ENCODE peak calls at places on chromosomes 3 and 15, in four cellular contexts. Z is hepatocyte, G is pancreas, E is stomach. Y is an unnamed sample.

GRCh38 chr15:47384316-47384715 is 333.0 kb upstream of the SEMA6D start:
- DNase-seq in Z (peak), E (no peak), G (no peak), Y (no peak)

GRCh38 chr3:194836676-194837075 is 151.0 kb downstream of the FAM43A start:
- DNase-seq in G (no peak), Z (no peak), E (no peak), Y (no peak)

GRCh38 chr3:47578119-47578630 is 490 bp downstream of the CSPG5 start:
- DNase-seq in Z (peak), E (peak), G (peak), Y (no peak)

GRCh38 chr3:38317186-38317759 is 29.3 kb upstream of the XYLB start:
- DNase-seq in G (no peak), E (no peak), Z (no peak), Y (no peak)

GRCh38 chr15:60208708-60209107 is 189.1 kb downstream of the ANXA2 start:
- DNase-seq in E (no peak), Z (no peak), G (no peak), Y (no peak)

GRCh38 chr15:20340931-20341661 is 200.5 kb downstream of the GOLGA6L6 start:
- DNase-seq in Z (peak), E (peak), G (peak), Y (peak)

GRCh38 chr15:67506775-67507747 is 13.9 kb upstream of the C15orf61 start:
- DNase-seq in E (no peak), Z (no peak), G (no peak), Y (no peak)

GRCh38 chr3:196216681-196217211 is 412 bp downstream of the SLC51A start:
- DNase-seq in G (no peak), E (no peak), Z (no peak), Y (no peak)

GRCh38 chr3:14538451-14539088 is 1.6 kb downstream of the GRIP2 start:
- DNase-seq in G (no peak), Z (no peak), E (no peak), Y (no peak)

GRCh38 chr15:41464889-41465580 is 28.6 kb upstream of the ITPKA start:
- DNase-seq in E (no peak), G (no peak), Z (no peak), Y (no peak)

GRCh38 chr15:77457619-77458265 is 37.1 kb downstream of the HMG20A start:
- DNase-seq in Z (no peak), E (no peak), G (no peak), Y (no peak)

GRCh38 chr3:184082465-184082864 is 14.4 kb upstream of the HTR3E start:
- DNase-seq in G (no peak), E (no peak), Z (no peak), Y (no peak)

GRCh38 chr3:67654832-67655152 is 380 bp upstream of the SUCLG2 start:
- DNase-seq in Z (no peak), G (no peak), E (no peak), Y (no peak)

DNA sequence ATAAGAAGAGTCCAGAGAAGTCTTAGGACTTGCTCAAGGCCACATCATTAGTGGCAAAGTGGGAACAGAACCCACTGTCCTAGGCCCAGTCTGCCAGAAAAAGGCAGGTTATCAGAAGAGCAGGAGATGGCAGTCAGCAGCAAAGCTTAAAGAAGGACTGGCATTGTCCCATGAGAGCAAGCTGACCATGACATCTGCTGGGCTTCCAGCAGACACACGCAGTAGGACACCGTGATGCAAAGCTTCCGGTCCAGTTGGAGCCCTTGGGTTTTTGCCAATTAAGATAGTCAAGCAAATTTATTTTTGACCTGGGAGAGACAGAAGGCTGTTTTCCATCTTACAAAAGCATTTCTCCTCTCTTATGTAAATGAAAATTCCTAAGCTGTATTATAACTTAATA is 42.1 kb downstream of the ZBTB38 start:
- DNase-seq in G (no peak), Z (no peak), E (no peak), Y (no peak)
- TF ChIP-seq CTCF in G (no peak), Z (no peak), E (no peak), Y (no peak)

GRCh38 chr3:32347286-32348125 is 44.1 kb upstream of the CMTM7 start:
- DNase-seq in G (no peak), E (no peak), Z (peak), Y (no peak)
- H3K4me3 ChIP-seq in G (no peak), E (no peak), Z (no peak), Y (no peak)

GRCh38 chr15:88700716-88701115 is 61.9 kb downstream of the ISG20 start:
- DNase-seq in G (no peak), E (no peak), Z (no peak), Y (no peak)

GRCh38 chr15:88702983-88703382 is 64.2 kb downstream of the ISG20 start:
- DNase-seq in E (no peak), G (no peak), Z (no peak), Y (no peak)

GRCh38 chr15:88703533-88703932 is 64.7 kb downstream of the ISG20 start:
- DNase-seq in E (no peak), G (no peak), Z (no peak), Y (no peak)

GRCh38 chr15:88699861-88700260 is 61.0 kb downstream of the ISG20 start:
- DNase-seq in G (no peak), Z (no peak), E (no peak), Y (no peak)

DNA sequence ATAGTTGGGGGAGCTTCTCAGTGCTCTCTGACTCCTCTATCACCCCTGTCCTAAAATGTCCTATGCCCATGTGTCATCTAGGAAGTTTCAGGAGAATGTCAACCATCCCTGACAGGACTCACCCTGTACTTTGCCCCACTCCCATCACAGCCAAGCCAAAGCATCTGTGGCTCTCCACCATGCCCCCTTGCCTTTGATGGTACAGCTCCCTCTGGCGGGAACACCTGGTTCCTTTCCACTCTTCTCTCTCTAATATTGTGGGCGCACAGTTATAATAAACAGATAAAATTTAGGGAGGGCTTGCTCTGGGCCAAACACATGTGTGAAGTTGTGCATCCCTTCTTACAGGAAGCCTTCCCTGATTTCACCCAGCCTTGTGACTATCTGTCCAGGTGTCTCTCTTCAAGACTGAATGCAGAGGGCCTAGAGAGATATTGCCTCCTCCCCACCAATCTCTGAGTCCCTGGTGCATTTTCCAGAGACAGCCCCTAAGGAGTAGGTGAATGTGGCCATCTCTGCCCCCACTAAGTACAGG is 62.8 kb downstream of the ISG20 start:
- DNase-seq in E (no peak), Z (peak), G (no peak), Y (no peak)
- TF ChIP-seq CTCF in E (no peak), Z (peak), G (no peak), Y (no peak)

GRCh38 chr3:150878290-150878689 is 26.9 kb downstream of the MINDY4B start:
- DNase-seq in G (no peak), Z (no peak), E (no peak), Y (no peak)
- H3K4me3 ChIP-seq in G (no peak), Z (no peak), E (no peak), Y (no peak)

GRCh38 chr3:58994746-58995330 is 55.0 kb downstream of the CFAP20DC start:
- DNase-seq in E (no peak), G (no peak), Z (peak), Y (no peak)
- TF ChIP-seq CTCF in E (peak), G (peak), Z (peak), Y (peak)

GRCh38 chr3:190293621-190294020 is 28.6 kb downstream of the CLDN1 start:
- DNase-seq in E (no peak), G (no peak), Z (no peak), Y (no peak)
- H3K4me3 ChIP-seq in E (no peak), G (no peak), Z (no peak), Y (no peak)

GRCh38 chr15:74203914-74204431 is 1.4 kb upstream of the STRA6 start:
- DNase-seq in E (no peak), Z (peak), G (no peak), Y (no peak)
- TF ChIP-seq CTCF in E (no peak), Z (no peak), G (no peak), Y (no peak)

Y was measured in lung.